ENCODE peak calls at places on chromosomes 13 and 19, in seven cellular contexts. A is esophagus squamous epithelium, B is A549, G is IMR-90, Y is stomach, X is GM12891, S is gastrocnemius medialis. N is an unnamed sample.

GRCh38 chr13:77222000-77222690 is 104.7 kb downstream of the MYCBP2 start:
- DNase-seq in A (no peak), B (no peak), G (no peak), Y (no peak), X (no peak), S (no peak), N (no peak)

GRCh38 chr19:41945135-41945766 is 13.9 kb downstream of the RABAC1 start:
- DNase-seq in A (peak), B (no peak), G (no peak), Y (peak), X (peak), S (no peak), N (no peak)

GRCh38 chr13:26112843-26113242 is 61.0 kb upstream of the SHISA2 start:
- DNase-seq in A (no peak), B (peak), G (peak), Y (no peak), X (no peak), S (no peak), N (no peak)

GRCh38 chr13:40464349-40464748 is 202.1 kb downstream of the FOXO1 start:
- DNase-seq in A (no peak), B (no peak), G (no peak), Y (no peak), X (no peak), S (no peak), N (no peak)

GRCh38 chr19:49591731-49592485 is 926 bp downstream of the PRR12 start:
- DNase-seq in A (no peak), B (peak), G (peak), Y (peak), X (no peak), S (no peak), N (peak)

GRCh38 chr13:36559388-36559787 is 114.4 kb upstream of the SERTM1 start:
- DNase-seq in A (no peak), B (no peak), G (no peak), Y (no peak), X (no peak), S (no peak), N (no peak)

GRCh38 chr19:52094526-52094925 is 1.0 kb downstream of the ZNF841 start:
- DNase-seq in A (no peak), B (no peak), G (no peak), Y (no peak), X (no peak), S (no peak), N (no peak)

GRCh38 chr13:52127783-52128702 is 830 bp downstream of the NEK5 start:
- DNase-seq in A (no peak), B (peak), G (peak), Y (peak), X (peak), S (no peak), N (peak)

GRCh38 chr13:75473472-75473871 is 8.5 kb downstream of the TBC1D4 start:
- DNase-seq in A (no peak), B (no peak), G (no peak), Y (no peak), X (no peak), S (no peak), N (no peak)

GRCh38 chr19:49097453-49098288 is 12.4 kb downstream of the SNRNP70 start:
- DNase-seq in A (no peak), B (peak), G (peak), Y (peak), X (peak), S (peak), N (peak)

GRCh38 chr19:14405758-14406644 is 13.1 kb downstream of the DDX39A start:
- DNase-seq in A (no peak), B (peak), G (peak), Y (peak), X (peak), S (peak), N (peak)
- TF ChIP-seq POLR2A in A (no peak), B (no peak), G (no peak), Y (no peak), X (no peak), S (no peak), N (no peak)

DNA sequence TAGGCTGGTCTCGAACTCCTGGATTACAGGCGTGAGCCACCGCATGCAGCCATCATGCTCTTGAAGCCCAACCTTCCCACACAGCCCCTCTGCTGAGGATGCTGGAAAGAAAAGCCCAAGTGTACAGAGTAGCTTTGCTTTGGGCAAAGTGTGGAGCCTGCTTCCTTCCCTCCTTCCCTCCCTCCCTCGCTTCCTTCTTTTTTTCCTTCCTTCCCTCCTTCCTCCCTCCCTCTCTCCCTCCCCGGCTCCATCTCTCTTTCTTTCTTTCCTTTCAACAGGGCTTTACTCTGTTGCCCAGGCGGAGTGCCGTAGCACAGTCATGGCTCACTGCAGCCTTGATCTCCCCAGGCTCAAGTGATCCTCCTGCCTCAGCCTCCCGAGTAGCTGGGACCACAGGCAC is 2.7 kb downstream of the CC2D1A start:
- DNase-seq in A (no peak), B (no peak), G (no peak), Y (no peak), X (no peak), S (no peak), N (no peak)
- TF ChIP-seq POLR2A in A (no peak), B (no peak), G (no peak), Y (no peak), X (no peak), S (no peak), N (no peak)

GRCh38 chr19:18478545-18479311 is 40.8 kb upstream of the ISYNA1 start:
- DNase-seq in A (peak), B (peak), G (peak), Y (peak), X (peak), S (peak), N (peak)
- TF ChIP-seq POLR2A in A (no peak), B (no peak), G (no peak), Y (no peak), X (no peak), S (peak), N (no peak)

GRCh38 chr19:15672580-15673175 is at the start of gene CYP4F12:
- DNase-seq in A (peak), B (peak), G (no peak), Y (peak), X (no peak), S (peak), N (peak)
- TF ChIP-seq POLR2A in A (peak), B (no peak), G (no peak), Y (no peak), X (no peak), S (no peak), N (no peak)

GRCh38 chr19:33796164-33797100 is at the start of gene KCTD15:
- DNase-seq in A (no peak), B (peak), G (peak), Y (peak), X (no peak), S (no peak), N (no peak)

GRCh38 chr19:33798701-33799111 is 2.0 kb downstream of the KCTD15 start:
- DNase-seq in A (no peak), B (no peak), G (peak), Y (no peak), X (no peak), S (no peak), N (no peak)

GRCh38 chr19:33794578-33795369 is 1.9 kb upstream of the KCTD15 start:
- DNase-seq in A (no peak), B (no peak), G (no peak), Y (no peak), X (no peak), S (no peak), N (no peak)

GRCh38 chr19:33797821-33798633 is 1.4 kb downstream of the KCTD15 start:
- DNase-seq in A (no peak), B (peak), G (peak), Y (peak), X (no peak), S (no peak), N (no peak)

DNA sequence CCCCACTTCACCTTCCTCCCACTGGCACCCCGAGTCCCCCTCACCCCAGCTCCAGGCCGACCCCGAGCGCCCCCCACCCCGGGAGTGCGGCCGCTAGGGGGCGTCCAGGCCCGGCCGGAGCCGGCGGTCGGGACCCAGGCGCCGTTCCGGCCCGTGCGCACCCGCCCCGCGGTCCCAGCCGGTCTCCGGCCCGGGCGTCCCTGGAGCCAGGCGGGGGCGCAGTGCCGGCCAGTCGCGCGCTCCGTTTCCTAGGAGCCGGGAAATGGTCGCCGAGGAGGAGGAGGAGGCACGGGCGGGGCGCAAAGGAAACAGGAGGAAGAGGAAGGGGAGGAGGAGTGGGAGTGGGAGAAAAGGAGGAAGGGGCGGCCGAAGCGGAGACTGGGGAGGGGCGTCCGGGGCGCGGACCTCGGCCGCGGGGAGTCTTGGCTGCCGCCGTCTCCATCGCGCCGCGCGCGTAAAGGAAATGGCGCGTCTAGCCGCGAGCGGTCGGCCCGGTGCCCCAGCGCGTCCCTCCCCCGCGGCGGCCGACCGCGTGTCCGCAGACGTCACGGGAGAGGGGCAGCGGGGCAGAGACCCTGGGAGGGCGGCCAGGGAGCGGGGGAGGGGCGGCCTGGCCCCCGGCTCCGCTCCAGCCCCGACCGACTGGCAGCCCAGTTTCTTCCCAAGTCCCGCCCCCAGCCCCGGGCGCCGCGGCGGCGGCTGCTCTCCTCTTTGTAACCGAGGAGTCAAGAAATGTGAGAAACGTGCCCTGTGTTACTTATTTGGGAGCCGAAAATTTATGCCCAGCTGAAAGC is 1.1 kb upstream of the KCTD15 start:
- DNase-seq in A (no peak), B (peak), G (peak), Y (peak), X (peak), S (peak), N (peak)
- TF ChIP-seq POLR2A in A (peak), B (peak), G (peak), Y (no peak), X (no peak), S (peak), N (no peak)

GRCh38 chr13:24506698-24507335 is 5.8 kb downstream of the PARP4 start:
- DNase-seq in A (no peak), B (no peak), G (no peak), Y (no peak), X (no peak), S (no peak), N (no peak)

GRCh38 chr13:24511824-24512207 is 762 bp downstream of the PARP4 start:
- DNase-seq in A (no peak), B (no peak), G (no peak), Y (no peak), X (no peak), S (no peak), N (no peak)

GRCh38 chr13:24512208-24513068 is at the start of gene PARP4:
- DNase-seq in A (peak), B (peak), G (peak), Y (peak), X (peak), S (peak), N (peak)

GRCh38 chr13:24505756-24506155 is 6.8 kb downstream of the PARP4 start:
- DNase-seq in A (no peak), B (no peak), G (no peak), Y (no peak), X (no peak), S (no peak), N (no peak)

GRCh38 chr13:24511019-24511823 is 1.4 kb downstream of the PARP4 start:
- DNase-seq in A (no peak), B (peak), G (peak), Y (peak), X (peak), S (no peak), N (peak)
- TF ChIP-seq POLR2A in A (peak), B (no peak), G (no peak), Y (no peak), X (no peak), S (no peak), N (no peak)

GRCh38 chr19:40739871-40740703 is 10.2 kb downstream of the ACTMAP start:
- DNase-seq in A (no peak), B (no peak), G (no peak), Y (no peak), X (no peak), S (no peak), N (no peak)
- TF ChIP-seq POLR2A in A (peak), B (no peak), G (no peak), Y (no peak), X (no peak), S (no peak), N (no peak)

GRCh38 chr19:28972144-28972543 is 240.8 kb downstream of the UQCRFS1 start:
- DNase-seq in A (no peak), B (no peak), G (no peak), Y (no peak), X (no peak), S (no peak), N (no peak)
- TF ChIP-seq POLR2A in A (no peak), B (no peak), G (no peak), Y (no peak), X (no peak), S (no peak), N (no peak)

N was measured in H54.